ENCODE peak calls at places on chromosomes 16 and 17, in ten cellular contexts. U is breast epithelium; K is BJ; V is tibial nerve; H is hepatocyte; Y is heart left ventricle; R is Panc1; W is lung; M is tibial artery; N is CD8-positive, alpha-beta T cell. C is an unnamed sample.

GRCh38 chr16:9378876-9379275 is 287.4 kb downstream of the HAPSTR1 start:
- DNase-seq in R (no peak), Y (no peak), U (no peak), W (no peak), K (no peak), N (no peak), H (no peak), M (no peak), V (no peak), C (no peak)

GRCh38 chr16:89721644-89722391 is 481 bp downstream of the ZNF276 start:
- DNase-seq in M (peak; percentile 77), U (no peak), V (no peak), K (no peak), R (no peak), N (peak; percentile 83), H (peak; percentile 62), W (peak; percentile 80), Y (peak; percentile 76), C (no peak)

GRCh38 chr17:29828676-29829291 is 101.2 kb downstream of the SSH2 start:
- DNase-seq in N (no peak), Y (no peak), W (no peak), U (no peak), K (no peak), R (no peak), V (no peak), M (no peak), H (no peak), C (no peak)

GRCh38 chr16:52405441-52405840 is 141.5 kb downstream of the TOX3 start:
- DNase-seq in W (no peak), H (no peak), U (no peak), K (no peak), M (no peak), V (no peak), R (no peak), N (no peak), Y (no peak), C (no peak)

GRCh38 chr16:569445-570254 is at the start of gene PIGQ:
- DNase-seq in V (no peak), M (peak; percentile 80), Y (peak; percentile 78), K (no peak), W (peak; percentile 60), N (peak; percentile 40), U (peak; percentile 50), H (peak; percentile 83), R (no peak), C (peak; percentile 79)

GRCh38 chr17:30210366-30210765 is 25.1 kb downstream of the SLC6A4 start:
- DNase-seq in Y (no peak), K (no peak), H (no peak), N (no peak), V (no peak), M (no peak), R (no peak), U (no peak), W (no peak), C (no peak)

GRCh38 chr16:7352114-7352513 is 19.5 kb downstream of the RBFOX1 start:
- DNase-seq in W (no peak), H (no peak), V (no peak), Y (no peak), N (no peak), U (no peak), K (no peak), R (no peak), M (no peak), C (no peak)

GRCh38 chr16:65548470-65548869 is 426.6 kb upstream of the CDH11 start:
- DNase-seq in H (no peak), K (no peak), U (no peak), M (no peak), V (no peak), N (no peak), R (no peak), Y (no peak), W (no peak), C (peak; percentile 37)

GRCh38 chr16:78392585-78393195 is 293.2 kb downstream of the WWOX start:
- DNase-seq in K (no peak), H (no peak), V (no peak), R (no peak), N (no peak), U (no peak), Y (no peak), M (no peak), W (no peak), C (no peak)

GRCh38 chr16:78395035-78395434 is 295.6 kb downstream of the WWOX start:
- DNase-seq in W (no peak), U (no peak), K (no peak), Y (no peak), H (no peak), V (no peak), N (no peak), M (no peak), R (no peak), C (no peak)

GRCh38 chr16:78390828-78391227 is 291.4 kb downstream of the WWOX start:
- DNase-seq in U (no peak), N (no peak), V (no peak), H (no peak), Y (no peak), W (no peak), R (no peak), M (no peak), K (no peak), C (no peak)

GRCh38 chr16:78396673-78397072 is 297.2 kb downstream of the WWOX start:
- DNase-seq in V (no peak), N (no peak), H (no peak), W (no peak), R (no peak), Y (no peak), K (no peak), M (no peak), U (no peak), C (no peak)

GRCh38 chr16:78396046-78396445 is 296.6 kb downstream of the WWOX start:
- DNase-seq in H (no peak), K (no peak), W (no peak), Y (no peak), V (no peak), M (no peak), R (no peak), U (no peak), N (no peak), C (no peak)
- TF ChIP-seq CTCF in H (no peak), K (peak; percentile 9), W (no peak), Y (peak; percentile 61), V (no peak), M (no peak), R (peak; percentile 19), U (no peak), N (no peak), C (no peak)

DNA sequence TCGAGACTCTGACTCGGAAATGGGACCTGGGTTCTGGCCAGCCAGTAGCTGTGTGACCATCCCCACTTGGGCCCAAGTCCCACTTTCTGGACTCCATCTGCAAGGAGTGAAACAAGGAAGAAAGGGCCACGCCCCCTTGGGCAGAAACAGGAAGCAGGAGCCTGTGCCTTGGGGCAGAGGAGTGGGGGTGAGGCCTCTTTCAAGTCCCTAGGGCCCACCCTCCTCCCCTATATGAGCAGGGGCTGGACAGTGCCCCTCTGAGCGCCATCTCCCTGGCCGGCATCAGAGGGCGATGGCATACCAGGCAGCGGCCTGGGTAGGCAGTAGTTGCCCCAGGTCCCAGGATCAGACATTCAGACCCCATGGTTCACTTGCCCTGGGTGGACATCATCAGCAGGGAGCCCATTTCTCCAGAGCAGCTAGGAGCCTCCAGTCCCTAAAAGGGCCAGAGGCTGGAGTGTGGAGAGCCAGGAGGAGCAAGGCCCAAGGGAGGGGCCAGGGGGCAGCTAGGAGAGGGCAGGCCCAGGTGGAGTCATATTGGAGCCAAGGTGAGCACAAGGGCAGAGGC is 7.1 kb downstream of the BCAR1 start:
- DNase-seq in U (peak; percentile 70), N (no peak), M (peak; percentile 94), V (no peak), H (peak; percentile 53), K (no peak), Y (peak; percentile 81), R (no peak), W (peak; percentile 56), C (no peak)
- H3K36me3 ChIP-seq in U (no peaks in the 10 kb centered on the region), N (no peaks in the 10 kb centered on the region), M (peaks cover 16% of the 10 kb centered on the region), V (peaks cover 22% of the 10 kb centered on the region), H (no peaks in the 10 kb centered on the region), K (peaks cover 38% of the 10 kb centered on the region), Y (peaks cover 21% of the 10 kb centered on the region), R (no peaks in the 10 kb centered on the region), W (peaks cover 20% of the 10 kb centered on the region), C (peaks cover 3% of the 10 kb centered on the region)

GRCh38 chr16:50751528-50751927 is 9.6 kb downstream of the CYLD start:
- DNase-seq in K (no peak), U (no peak), M (no peak), V (no peak), W (no peak), H (no peak), Y (no peak), R (no peak), N (no peak), C (no peak)

GRCh38 chr16:50743575-50744225 is 1.8 kb downstream of the CYLD start:
- DNase-seq in R (no peak), K (no peak), U (no peak), V (no peak), H (no peak), W (no peak), Y (no peak), M (no peak), N (no peak), C (no peak)

GRCh38 chr16:50745940-50746339 is 4.1 kb downstream of the CYLD start:
- DNase-seq in K (no peak), H (no peak), M (no peak), R (no peak), Y (no peak), N (no peak), W (no peak), V (no peak), U (no peak), C (no peak)

GRCh38 chr16:50744911-50745310 is 3.0 kb downstream of the CYLD start:
- DNase-seq in N (no peak), M (no peak), K (no peak), R (no peak), V (no peak), Y (no peak), H (no peak), U (no peak), W (no peak), C (no peak)

DNA sequence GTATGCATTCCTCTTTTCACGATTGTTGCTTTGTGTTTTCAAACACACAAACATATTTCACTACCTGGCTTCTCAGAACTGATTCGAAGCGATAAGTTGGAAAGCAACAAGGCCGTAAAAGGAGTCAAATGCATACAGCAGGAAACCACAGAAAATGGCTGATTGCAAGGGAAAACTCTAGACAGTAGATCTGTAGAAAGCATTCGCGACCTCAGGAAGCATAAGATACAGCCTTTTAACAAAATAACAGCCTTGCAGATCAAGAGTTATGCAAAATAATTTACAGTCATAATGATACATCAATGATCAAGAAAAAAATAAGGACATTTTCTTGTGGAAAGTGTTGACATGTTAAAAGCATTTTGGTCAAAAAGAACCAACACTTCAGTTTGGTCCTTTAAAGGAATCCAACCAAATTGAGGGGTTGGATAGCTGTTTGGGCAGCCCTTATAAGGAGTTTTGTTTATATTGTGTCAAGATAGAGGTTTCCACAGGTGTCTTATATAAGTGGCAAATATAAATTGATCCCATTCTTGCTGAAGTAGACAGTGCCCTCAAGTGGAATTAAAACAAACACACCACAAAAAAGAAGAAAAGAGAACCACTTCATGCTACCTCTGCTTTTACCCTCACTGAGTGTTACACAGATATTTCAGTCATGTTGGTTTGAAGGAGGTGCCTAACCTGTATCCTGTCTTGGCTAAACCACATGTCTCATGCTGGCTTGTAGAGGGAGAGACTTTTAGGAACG is 5.5 kb downstream of the CYLD start:
- DNase-seq in W (no peak), Y (no peak), V (no peak), K (no peak), R (no peak), M (no peak), N (no peak), H (no peak), U (no peak), C (no peak)
- TF ChIP-seq CTCF in W (peak; percentile 48), Y (peak; percentile 22), V (peak; percentile 27), K (no peak), R (peak; percentile 27), M (peak; percentile 15), N (peak; percentile 67), H (peak; percentile 51), U (peak; percentile 16), C (peak; percentile 15)

GRCh38 chr17:35017021-35017420 is 36.7 kb downstream of the LIG3 start:
- DNase-seq in U (no peak), Y (no peak), M (no peak), K (no peak), H (no peak), W (no peak), R (no peak), N (no peak), V (no peak), C (no peak)
- H3K36me3 ChIP-seq in U (no peaks in the 10 kb centered on the region), Y (peaks cover 52% of the 10 kb centered on the region), M (peaks cover 50% of the 10 kb centered on the region), K (peaks cover 6% of the 10 kb centered on the region), H (no peaks in the 10 kb centered on the region), W (peaks cover 23% of the 10 kb centered on the region), R (no peaks in the 10 kb centered on the region), N (peaks cover 50% of the 10 kb centered on the region), V (peaks cover 58% of the 10 kb centered on the region), C (no peaks in the 10 kb centered on the region)